ENCODE peak calls at places on chromosomes 7 and 10, in five cellular contexts. One of them, this sample, is unnamed.

GRCh38 chr7:44291066-44291732 is 34.2 kb downstream of the CAMK2B start:
- DNase-seq in retina: no peak
- DNase-seq in activated CD4-positive, alpha-beta memory T cell treated with anti-CD3 and anti-CD28 coated beads for 36 hours: peak; percentile 3
- DNase-seq in iPS DF 19.7: no peak
- DNase-seq in caudate nucleus: no peak
- DNase-seq in this sample: no peak

GRCh38 chr10:21993360-21994001 is 10.0 kb downstream of the DNAJC1 start:
- DNase-seq in activated CD4-positive, alpha-beta memory T cell treated with anti-CD3 and anti-CD28 coated beads for 36 hours: no peak
- DNase-seq in iPS DF 19.7: no peak
- DNase-seq in retina: no peak
- DNase-seq in caudate nucleus: no peak
- DNase-seq in this sample: no peak

GRCh38 chr10:96690755-96691730 is 29.3 kb downstream of the PIK3AP1 start:
- DNase-seq in iPS DF 19.7: no peak
- DNase-seq in caudate nucleus: no peak
- DNase-seq in activated CD4-positive, alpha-beta memory T cell treated with anti-CD3 and anti-CD28 coated beads for 36 hours: no peak
- DNase-seq in retina: no peak
- DNase-seq in this sample: no peak

GRCh38 chr10:4176500-4177281 is 391.7 kb upstream of the KLF6 start:
- DNase-seq in caudate nucleus: no peak
- DNase-seq in retina: no peak
- DNase-seq in iPS DF 19.7: no peak
- DNase-seq in activated CD4-positive, alpha-beta memory T cell treated with anti-CD3 and anti-CD28 coated beads for 36 hours: no peak
- DNase-seq in this sample: no peak

GRCh38 chr10:70293169-70293813 is 9.5 kb upstream of the NPFFR1 start:
- DNase-seq in activated CD4-positive, alpha-beta memory T cell treated with anti-CD3 and anti-CD28 coated beads for 36 hours: no peak
- DNase-seq in retina: no peak
- DNase-seq in iPS DF 19.7: no peak
- DNase-seq in caudate nucleus: no peak
- DNase-seq in this sample: no peak

GRCh38 chr10:60606343-60607080 is 171.8 kb upstream of the CDK1 start:
- DNase-seq in activated CD4-positive, alpha-beta memory T cell treated with anti-CD3 and anti-CD28 coated beads for 36 hours: no peak
- DNase-seq in caudate nucleus: no peak
- DNase-seq in iPS DF 19.7: no peak
- DNase-seq in retina: no peak
- DNase-seq in this sample: no peak

GRCh38 chr10:27701971-27702537 is 43.6 kb downstream of the MKX start:
- DNase-seq in retina: no peak
- DNase-seq in activated CD4-positive, alpha-beta memory T cell treated with anti-CD3 and anti-CD28 coated beads for 36 hours: no peak
- DNase-seq in iPS DF 19.7: peak; percentile 15
- DNase-seq in caudate nucleus: no peak
- DNase-seq in this sample: peak; percentile 77

GRCh38 chr7:48173983-48174382 is 2.7 kb downstream of the ABCA13 start:
- DNase-seq in retina: no peak
- DNase-seq in activated CD4-positive, alpha-beta memory T cell treated with anti-CD3 and anti-CD28 coated beads for 36 hours: no peak
- DNase-seq in iPS DF 19.7: no peak
- DNase-seq in caudate nucleus: no peak
- DNase-seq in this sample: no peak

GRCh38 chr7:140214075-140214684 is 37.4 kb upstream of the KDM7A start:
- DNase-seq in activated CD4-positive, alpha-beta memory T cell treated with anti-CD3 and anti-CD28 coated beads for 36 hours: peak; percentile 69
- DNase-seq in iPS DF 19.7: no peak
- DNase-seq in retina: no peak
- DNase-seq in caudate nucleus: no peak
- DNase-seq in this sample: no peak

GRCh38 chr10:109126016-109126415 is 797.3 kb downstream of the XPNPEP1 start:
- DNase-seq in retina: no peak
- DNase-seq in activated CD4-positive, alpha-beta memory T cell treated with anti-CD3 and anti-CD28 coated beads for 36 hours: no peak
- DNase-seq in iPS DF 19.7: no peak
- DNase-seq in caudate nucleus: no peak
- DNase-seq in this sample: peak; percentile 6

GRCh38 chr7:115015619-115016018 is 93.7 kb downstream of the MDFIC start:
- DNase-seq in iPS DF 19.7: no peak
- DNase-seq in retina: no peak
- DNase-seq in activated CD4-positive, alpha-beta memory T cell treated with anti-CD3 and anti-CD28 coated beads for 36 hours: no peak
- DNase-seq in caudate nucleus: no peak
- DNase-seq in this sample: no peak

GRCh38 chr10:129039406-129040345 is 427.4 kb upstream of the MGMT start:
- DNase-seq in activated CD4-positive, alpha-beta memory T cell treated with anti-CD3 and anti-CD28 coated beads for 36 hours: no peak
- DNase-seq in iPS DF 19.7: no peak
- DNase-seq in caudate nucleus: no peak
- DNase-seq in retina: no peak
- DNase-seq in this sample: peak; percentile 22

GRCh38 chr10:23294638-23295247 is 49.9 kb downstream of the C10orf67 start:
- DNase-seq in iPS DF 19.7: no peak
- DNase-seq in activated CD4-positive, alpha-beta memory T cell treated with anti-CD3 and anti-CD28 coated beads for 36 hours: no peak
- DNase-seq in retina: no peak
- DNase-seq in caudate nucleus: no peak
- DNase-seq in this sample: peak; percentile 12

GRCh38 chr10:124918906-124919305 is 23.0 kb upstream of the ZRANB1 start:
- DNase-seq in iPS DF 19.7: no peak
- DNase-seq in caudate nucleus: no peak
- DNase-seq in retina: no peak
- DNase-seq in activated CD4-positive, alpha-beta memory T cell treated with anti-CD3 and anti-CD28 coated beads for 36 hours: no peak
- DNase-seq in this sample: no peak

GRCh38 chr10:110176122-110176521 is 31.3 kb upstream of the MXI1 start:
- DNase-seq in retina: no peak
- DNase-seq in activated CD4-positive, alpha-beta memory T cell treated with anti-CD3 and anti-CD28 coated beads for 36 hours: no peak
- DNase-seq in caudate nucleus: no peak
- DNase-seq in iPS DF 19.7: no peak
- DNase-seq in this sample: no peak

GRCh38 chr7:5695709-5696345 is 85.6 kb downstream of the RNF216 start:
- DNase-seq in activated CD4-positive, alpha-beta memory T cell treated with anti-CD3 and anti-CD28 coated beads for 36 hours: no peak
- DNase-seq in iPS DF 19.7: no peak
- DNase-seq in caudate nucleus: no peak
- DNase-seq in retina: no peak
- DNase-seq in this sample: no peak

GRCh38 chr10:114879541-114880158 is 58.1 kb downstream of the FHIP2A start:
- DNase-seq in activated CD4-positive, alpha-beta memory T cell treated with anti-CD3 and anti-CD28 coated beads for 36 hours: peak; percentile 67
- DNase-seq in caudate nucleus: no peak
- DNase-seq in iPS DF 19.7: no peak
- DNase-seq in retina: peak; percentile 48
- DNase-seq in this sample: peak; percentile 66

GRCh38 chr7:91465595-91466061 is 201.4 kb downstream of the FZD1 start:
- DNase-seq in iPS DF 19.7: no peak
- DNase-seq in retina: no peak
- DNase-seq in activated CD4-positive, alpha-beta memory T cell treated with anti-CD3 and anti-CD28 coated beads for 36 hours: no peak
- DNase-seq in caudate nucleus: no peak
- DNase-seq in this sample: no peak

GRCh38 chr7:123401295-123401694 is 133.1 kb downstream of the IQUB start:
- DNase-seq in retina: no peak
- DNase-seq in iPS DF 19.7: no peak
- DNase-seq in caudate nucleus: no peak
- DNase-seq in activated CD4-positive, alpha-beta memory T cell treated with anti-CD3 and anti-CD28 coated beads for 36 hours: no peak
- DNase-seq in this sample: no peak

GRCh38 chr7:27064681-27065080 is 31.1 kb downstream of the HOXA1 start:
- DNase-seq in iPS DF 19.7: no peak
- DNase-seq in activated CD4-positive, alpha-beta memory T cell treated with anti-CD3 and anti-CD28 coated beads for 36 hours: no peak
- DNase-seq in retina: no peak
- DNase-seq in caudate nucleus: no peak
- DNase-seq in this sample: no peak

GRCh38 chr7:94397721-94398120 is 3.0 kb downstream of the COL1A2 start:
- DNase-seq in activated CD4-positive, alpha-beta memory T cell treated with anti-CD3 and anti-CD28 coated beads for 36 hours: no peak
- DNase-seq in iPS DF 19.7: no peak
- DNase-seq in retina: no peak
- DNase-seq in caudate nucleus: no peak
- DNase-seq in this sample: no peak

GRCh38 chr7:103718482-103719415 is 270.7 kb downstream of the RELN start:
- DNase-seq in iPS DF 19.7: no peak
- DNase-seq in caudate nucleus: no peak
- DNase-seq in activated CD4-positive, alpha-beta memory T cell treated with anti-CD3 and anti-CD28 coated beads for 36 hours: no peak
- DNase-seq in retina: no peak
- DNase-seq in this sample: no peak

This sample was measured in neural progenitor cell.